ENCODE peak calls at places on chromosome 10, in four cellular contexts. P is GM12878, U is K562, F is WTC11. N is an unnamed sample.
A peak's percentile ranks its signal among the peaks of the same experiment; 100 is the strongest.

GRCh38 chr10:132862485-132863420 is 76.8 kb upstream of the NKX6-2 start:
- DNase-seq in P (no peak), U (no peak), F (peak; percentile 11), N (no peak)

GRCh38 chr10:100811752-100812750 is 66.7 kb downstream of the PAX2 start:
- DNase-seq in P (no peak), U (no peak), F (no peak), N (no peak)

GRCh38 chr10:18261063-18261462 is 120.8 kb downstream of the CACNB2 start:
- DNase-seq in P (no peak), U (no peak), F (no peak), N (no peak)

GRCh38 chr10:60343254-60343653 is 46.4 kb downstream of the ANK3 start:
- DNase-seq in P (no peak), U (no peak), F (no peak), N (no peak)

GRCh38 chr10:21217107-21217506 is 308.4 kb downstream of the SKIDA1 start:
- DNase-seq in P (no peak), U (no peak), F (no peak), N (no peak)

GRCh38 chr10:33125522-33125921 is 167.5 kb upstream of the ITGB1 start:
- DNase-seq in P (no peak), U (no peak), F (no peak), N (no peak)

GRCh38 chr10:113268186-113268585 is 284.7 kb upstream of the HABP2 start:
- DNase-seq in P (no peak), U (no peak), F (no peak), N (no peak)

GRCh38 chr10:100303724-100304319 is 17.3 kb upstream of the BLOC1S2 start:
- DNase-seq in P (no peak), U (peak; percentile 23), F (no peak), N (peak; percentile 57)

GRCh38 chr10:8146650-8147049 is 92.2 kb downstream of the GATA3 start:
- DNase-seq in P (no peak), U (no peak), F (no peak), N (no peak)

GRCh38 chr10:127906548-127907377 is at the start of gene PTPRE:
- DNase-seq in P (no peak), U (peak; percentile 17), F (peak; percentile 76), N (peak; percentile 96)

GRCh38 chr10:84510121-84510520 is 181.7 kb downstream of the CCSER2 start:
- DNase-seq in P (no peak), U (no peak), F (no peak), N (no peak)

GRCh38 chr10:90675621-90676020 is 182.2 kb downstream of the HTR7 start:
- DNase-seq in P (no peak), U (no peak), F (no peak), N (no peak)

GRCh38 chr10:116912162-116912561 is 62.9 kb downstream of the ENO4 start:
- DNase-seq in P (no peak), U (no peak), F (no peak), N (no peak)

GRCh38 chr10:35486297-35486991 is 118.7 kb upstream of the GJD4 start:
- DNase-seq in P (no peak), U (no peak), F (no peak), N (no peak)
- TF ChIP-seq USF1 in P (no peak), U (no peak), F (no peak), N (no peak)

DNA sequence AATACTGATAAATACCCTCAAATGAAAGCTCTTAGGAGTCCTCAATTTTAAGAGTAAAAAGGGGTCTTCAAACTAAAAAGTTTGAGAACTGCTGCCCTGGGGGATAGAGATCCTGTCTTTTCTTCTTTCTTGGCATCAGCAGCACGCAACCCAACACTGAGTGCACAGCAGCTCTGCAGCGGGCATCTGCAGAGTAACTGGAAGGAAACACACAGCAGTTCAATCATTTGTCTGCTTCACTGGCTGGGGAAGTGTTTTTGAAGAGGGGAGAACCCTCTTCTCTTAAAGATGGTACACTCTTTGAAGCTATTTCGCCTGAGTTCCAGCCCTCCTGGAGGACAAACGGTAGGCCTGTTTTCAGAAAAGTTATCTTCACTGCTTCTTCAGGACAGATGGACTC is 193.6 kb downstream of the FGFR2 start:
- DNase-seq in P (no peak), U (no peak), F (no peak), N (no peak)
- TF ChIP-seq USF1 in P (no peak), U (no peak), F (no peak), N (no peak)

GRCh38 chr10:42691361-42692120 is 53.2 kb upstream of the ZNF33B start:
- DNase-seq in P (no peak), U (no peak), F (no peak), N (peak; percentile 83)

GRCh38 chr10:42690449-42691360 is 52.3 kb upstream of the ZNF33B start:
- DNase-seq in P (no peak), U (peak; percentile 41), F (peak; percentile 37), N (peak; percentile 71)
- TF ChIP-seq USF1 in P (no peak), U (no peak), F (no peak), N (no peak)

DNA sequence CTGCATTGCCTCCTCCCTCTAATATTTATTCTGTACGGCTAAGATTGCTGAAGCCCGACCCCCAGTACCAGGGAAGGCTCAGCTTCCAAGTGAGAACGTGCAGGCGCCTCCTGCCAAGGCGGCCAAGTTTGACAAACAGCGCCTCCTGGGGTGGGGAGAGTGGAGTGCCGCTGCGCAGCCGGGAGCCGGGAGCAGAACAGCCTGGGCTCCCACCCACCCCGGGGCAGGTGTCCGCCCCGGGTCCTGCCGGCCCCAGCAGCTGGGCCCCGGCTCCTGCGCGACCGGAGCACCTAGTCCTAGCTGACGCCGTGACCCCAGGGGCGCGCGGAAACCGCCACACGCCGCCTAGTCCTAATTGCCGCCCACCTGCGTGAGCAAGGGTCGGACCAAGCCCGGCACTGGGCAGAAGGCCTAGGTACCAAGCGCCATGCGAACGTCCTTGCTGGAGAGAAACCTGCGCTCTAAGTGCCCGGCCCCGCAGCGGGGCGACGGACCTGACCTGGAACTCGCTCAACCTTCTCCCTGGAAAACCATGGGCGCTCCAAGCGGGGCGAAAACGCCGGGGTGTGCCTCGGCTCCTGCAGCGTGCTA is 5.0 kb upstream of the EBF3 start:
- DNase-seq in P (no peak), U (no peak), F (peak; percentile 88), N (peak; percentile 89)
- TF ChIP-seq USF1 in P (no peak), U (no peak), F (no peak), N (no peak)

GRCh38 chr10:31977440-31978157 is 49.0 kb upstream of the ARHGAP12 start:
- DNase-seq in P (no peak), U (peak; percentile 43), F (no peak), N (no peak)
- TF ChIP-seq USF1 in P (no peak), U (no peak), F (no peak), N (no peak)

GRCh38 chr10:4310153-4310552 is 515.9 kb upstream of the AKR1E2 start:
- DNase-seq in P (no peak), U (no peak), F (no peak), N (no peak)

GRCh38 chr10:4319870-4320367 is 506.1 kb upstream of the AKR1E2 start:
- DNase-seq in P (no peak), U (no peak), F (no peak), N (no peak)

GRCh38 chr10:4316166-4316810 is 509.7 kb upstream of the AKR1E2 start:
- DNase-seq in P (no peak), U (no peak), F (no peak), N (no peak)

GRCh38 chr10:4312046-4312835 is 513.8 kb upstream of the AKR1E2 start:
- DNase-seq in P (no peak), U (no peak), F (no peak), N (no peak)

GRCh38 chr10:4315529-4315928 is 510.5 kb upstream of the AKR1E2 start:
- DNase-seq in P (no peak), U (no peak), F (no peak), N (no peak)
- TF ChIP-seq USF1 in P (no peak), U (no peak), F (no peak), N (no peak)

DNA sequence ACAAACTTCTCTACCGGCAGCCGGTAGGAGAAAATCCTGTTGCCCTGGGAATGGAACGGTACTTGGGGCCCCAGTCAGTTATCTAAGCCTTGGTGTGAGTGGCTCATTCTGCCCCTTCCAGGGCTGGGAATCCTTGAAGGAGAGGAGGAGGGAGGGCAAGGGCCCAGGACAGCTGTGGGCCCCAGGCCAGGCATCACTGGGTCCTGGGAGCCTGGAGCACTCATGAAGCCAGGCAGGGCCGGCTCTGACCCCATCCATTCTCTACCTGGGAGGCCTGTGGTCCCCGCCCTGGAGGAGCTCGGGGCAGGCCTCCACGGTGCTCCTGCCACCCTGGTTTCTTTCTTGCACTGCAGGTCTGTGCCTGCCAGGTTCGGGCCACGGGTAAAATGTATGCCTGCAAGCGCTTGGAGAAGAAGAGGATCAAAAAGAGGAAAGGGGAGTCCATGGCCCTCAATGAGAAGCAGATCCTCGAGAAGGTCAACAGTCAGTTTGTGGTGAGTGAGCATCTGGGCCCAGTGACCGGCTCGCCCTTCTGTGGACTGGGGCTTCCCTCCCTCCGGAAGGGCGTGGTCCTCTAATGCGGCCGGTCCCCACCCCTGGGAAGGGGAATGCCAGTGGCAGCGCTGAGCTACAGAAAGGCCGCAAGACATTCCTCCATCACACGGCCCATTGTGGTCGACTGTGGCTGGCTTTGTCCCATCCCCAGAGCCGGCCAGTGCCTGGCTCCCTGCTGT is 111.3 kb downstream of the RGS10 start:
- DNase-seq in P (no peak), U (peak; percentile 62), F (no peak), N (no peak)
- TF ChIP-seq USF1 in P (no peak), U (peak; percentile 19), F (no peak), N (no peak)

N was measured in SK-N-SH.